ENCODE peak calls at places on chromosomes 4 and X, in eight cellular contexts. T is A549, V is SK-N-SH, X is GM23338, M is GM12878, K is HepG2, C is HCT116, D is K562. E is an unnamed sample. For H3K4me1, the result is how much of the 10 kb centered on the place peaks cover.

GRCh38 chr4:19982556-19982955 is 269.1 kb upstream of the SLIT2 start:
- DNase-seq in K (no peak), C (no peak), M (no peak), V (no peak), X (no peak), T (no peak), D (no peak), E (no peak)

GRCh38 chr4:143587703-143588102 is 74.2 kb downstream of the SMARCA5 start:
- DNase-seq in M (no peak), C (peak), K (no peak), T (peak), D (no peak), X (no peak), V (no peak), E (no peak)

GRCh38 chr4:39637572-39638357 is 900 bp downstream of the SMIM14 start:
- DNase-seq in T (peak), V (peak), D (peak), X (peak), M (no peak), C (peak), K (peak), E (no peak)

GRCh38 chr4:37561803-37562207 is 124.4 kb downstream of the RELL1 start:
- DNase-seq in T (peak), V (no peak), C (no peak), D (peak), M (peak), K (peak), X (no peak), E (no peak)

GRCh38 chrX:2875136-2875481 is 46.4 kb downstream of the GYG2 start:
- DNase-seq in T (no peak), V (no peak), D (no peak), K (no peak), X (no peak), M (no peak), C (no peak), E (no peak)

GRCh38 chr4:184096561-184097239 is 121.0 kb downstream of the ENPP6 start:
- DNase-seq in K (no peak), X (no peak), C (no peak), V (no peak), M (no peak), D (no peak), T (no peak), E (no peak)

GRCh38 chr4:36128689-36129088 is 115.6 kb downstream of the ARAP2 start:
- DNase-seq in C (no peak), D (no peak), V (no peak), K (no peak), M (no peak), T (no peak), X (peak), E (no peak)

GRCh38 chr4:48139688-48140087 is 5.6 kb upstream of the TXK start:
- DNase-seq in T (no peak), D (no peak), K (no peak), X (no peak), M (no peak), C (no peak), V (no peak), E (no peak)

GRCh38 chrX:118420462-118420861 is 74.6 kb downstream of the WDR44 start:
- DNase-seq in D (no peak), C (no peak), K (no peak), T (no peak), V (no peak), M (no peak), X (no peak), E (no peak)

GRCh38 chrX:111006119-111006518 is 89.9 kb upstream of the PAK3 start:
- DNase-seq in X (no peak), D (no peak), T (no peak), M (no peak), K (no peak), C (no peak), V (no peak), E (no peak)

GRCh38 chrX:45621356-45622041 is 420.8 kb upstream of the DIPK2B start:
- DNase-seq in C (no peak), D (no peak), V (no peak), X (no peak), M (no peak), T (no peak), K (no peak), E (no peak)

GRCh38 chr4:127856485-127857447 is 23.9 kb upstream of the PLK4 start:
- DNase-seq in C (no peak), V (no peak), K (no peak), D (no peak), M (peak), X (peak), T (no peak), E (no peak)

GRCh38 chrX:136328933-136329332 is 28.2 kb downstream of the ADGRG4 start:
- DNase-seq in D (no peak), X (no peak), M (no peak), V (peak), C (no peak), T (no peak), K (no peak), E (no peak)

GRCh38 chrX:17859609-17860178 is 1.4 kb downstream of the RAI2 start:
- DNase-seq in X (peak), V (peak), C (no peak), T (no peak), M (no peak), K (no peak), D (no peak), E (no peak)

GRCh38 chrX:21740329-21741274 is 17.3 kb downstream of the SMPX start:
- DNase-seq in T (no peak), C (no peak), M (no peak), X (no peak), K (peak), V (no peak), D (no peak), E (no peak)

GRCh38 chr4:151744614-151745013 is 16.2 kb downstream of the GATB start:
- DNase-seq in K (peak), C (peak), V (no peak), X (peak), M (peak), D (peak), T (peak), E (peak)

GRCh38 chr4:926538-926937 is 5.6 kb downstream of the GAK start:
- DNase-seq in T (peak), K (peak), C (no peak), M (no peak), X (peak), D (no peak), V (peak), E (no peak)

GRCh38 chr4:75940692-75941253 is at the start of gene NAAA:
- DNase-seq in M (no peak), X (peak), D (peak), K (peak), V (peak), C (peak), T (peak), E (no peak)

GRCh38 chr4:26001816-26002215 is 87.8 kb downstream of the SMIM20 start:
- DNase-seq in K (no peak), C (no peak), X (no peak), M (no peak), D (no peak), V (no peak), T (no peak), E (no peak)

GRCh38 chr4:57077550-57078311 is 32.5 kb downstream of the IGFBP7 start:
- DNase-seq in V (no peak), M (no peak), X (peak), D (no peak), K (peak), C (no peak), T (peak), E (no peak)
- H3K4me1 ChIP-seq in V (under half), M (under half), X (under half), D (under half), K (under half), C (under half), T (half or more), E (under half)

DNA sequence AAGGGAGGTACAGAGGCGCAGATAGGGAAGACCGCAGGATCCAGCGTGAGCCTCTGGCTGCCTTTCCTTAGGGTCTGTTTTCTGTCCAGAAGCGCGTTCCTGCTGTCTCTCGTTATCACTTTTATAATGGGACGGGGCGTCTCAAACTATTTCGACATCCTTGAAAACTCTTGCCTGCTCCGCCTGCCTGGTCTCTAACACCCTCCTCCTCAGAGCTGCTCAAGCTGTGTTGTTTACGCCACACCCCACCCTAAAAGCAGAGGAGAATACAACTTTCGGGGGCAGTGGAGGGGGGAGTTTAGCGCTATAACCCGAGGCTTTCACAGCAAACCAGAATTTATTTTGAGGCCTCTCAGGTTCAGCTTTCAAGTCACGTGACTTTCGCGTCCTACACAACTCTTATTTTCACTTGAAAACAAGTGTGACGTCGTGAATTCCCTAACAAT is 646 bp upstream of the FAM3A start:
- DNase-seq in V (no peak), C (no peak), K (no peak), X (peak), M (no peak), T (no peak), D (no peak), E (no peak)
- TF ChIP-seq REST in V (no peak), C (no peak), K (no peak), X (no peak), M (no peak), T (no peak), D (no peak), E (no peak)

GRCh38 chr4:13169731-13170130 is 314.4 kb downstream of the RAB28 start:
- DNase-seq in D (no peak), C (no peak), K (no peak), V (no peak), M (no peak), X (no peak), T (no peak), E (no peak)

GRCh38 chr4:13164783-13165371 is 319.3 kb downstream of the RAB28 start:
- DNase-seq in C (no peak), K (peak), M (no peak), X (no peak), T (no peak), D (no peak), V (no peak), E (no peak)

GRCh38 chr4:13162886-13163285 is 321.3 kb downstream of the RAB28 start:
- DNase-seq in X (peak), C (no peak), T (no peak), D (no peak), V (no peak), K (no peak), M (no peak), E (no peak)

GRCh38 chr4:13168326-13168725 is 315.8 kb downstream of the RAB28 start:
- DNase-seq in T (no peak), M (no peak), K (no peak), D (no peak), C (no peak), V (no peak), X (no peak), E (no peak)

GRCh38 chr4:13166214-13166613 is 317.9 kb downstream of the RAB28 start:
- DNase-seq in T (no peak), X (no peak), D (no peak), M (no peak), V (no peak), K (no peak), C (no peak), E (no peak)
- H3K4me1 ChIP-seq in T (under half), X (under half), D (under half), M (under half), V (under half), K (under half), C (under half), E (under half)

DNA sequence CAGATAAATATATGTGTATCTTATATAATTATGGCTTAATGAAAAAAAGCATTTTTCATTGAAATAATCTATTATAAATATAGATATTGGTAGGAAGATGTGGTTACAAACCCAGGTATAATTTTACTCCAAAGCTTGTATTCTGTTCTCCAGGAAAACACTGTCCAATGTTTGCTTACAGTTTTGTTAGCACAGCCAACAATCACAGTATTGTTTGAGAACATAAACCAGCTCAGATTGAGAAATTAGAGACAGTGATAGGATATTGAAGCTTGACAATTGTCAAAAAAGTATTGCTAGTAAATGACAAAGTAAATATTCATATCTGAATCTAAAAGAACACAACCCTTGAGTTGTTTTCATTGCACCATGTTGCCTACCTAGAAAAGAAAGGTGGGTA is 228.8 kb downstream of the ADGRL3 start:
- DNase-seq in V (no peak), K (no peak), X (no peak), M (no peak), D (no peak), C (no peak), T (no peak), E (no peak)
- TF ChIP-seq REST in V (no peak), K (no peak), X (no peak), M (no peak), D (no peak), C (no peak), T (no peak), E (no peak)

GRCh38 chr4:157804986-157805385 is 367.8 kb downstream of the GASK1B start:
- DNase-seq in V (no peak), X (peak), D (no peak), C (peak), T (peak), M (no peak), K (peak), E (no peak)

GRCh38 chr4:157808796-157809408 is 363.9 kb downstream of the GASK1B start:
- DNase-seq in M (no peak), C (no peak), T (no peak), V (no peak), X (no peak), K (no peak), D (no peak), E (no peak)

GRCh38 chr4:157806176-157806575 is 366.6 kb downstream of the GASK1B start:
- DNase-seq in T (no peak), V (no peak), C (no peak), K (no peak), X (no peak), D (no peak), M (no peak), E (no peak)

GRCh38 chr4:157803441-157804168 is 369.2 kb downstream of the GASK1B start:
- DNase-seq in M (no peak), X (no peak), V (no peak), T (no peak), K (no peak), C (no peak), D (no peak), E (no peak)

GRCh38 chr4:157804169-157804543 is 368.7 kb downstream of the GASK1B start:
- DNase-seq in X (no peak), C (no peak), K (peak), T (no peak), V (peak), M (no peak), D (no peak), E (no peak)
- H3K4me1 ChIP-seq in X (under half), C (under half), K (under half), T (under half), V (under half), M (under half), D (under half), E (under half)

DNA sequence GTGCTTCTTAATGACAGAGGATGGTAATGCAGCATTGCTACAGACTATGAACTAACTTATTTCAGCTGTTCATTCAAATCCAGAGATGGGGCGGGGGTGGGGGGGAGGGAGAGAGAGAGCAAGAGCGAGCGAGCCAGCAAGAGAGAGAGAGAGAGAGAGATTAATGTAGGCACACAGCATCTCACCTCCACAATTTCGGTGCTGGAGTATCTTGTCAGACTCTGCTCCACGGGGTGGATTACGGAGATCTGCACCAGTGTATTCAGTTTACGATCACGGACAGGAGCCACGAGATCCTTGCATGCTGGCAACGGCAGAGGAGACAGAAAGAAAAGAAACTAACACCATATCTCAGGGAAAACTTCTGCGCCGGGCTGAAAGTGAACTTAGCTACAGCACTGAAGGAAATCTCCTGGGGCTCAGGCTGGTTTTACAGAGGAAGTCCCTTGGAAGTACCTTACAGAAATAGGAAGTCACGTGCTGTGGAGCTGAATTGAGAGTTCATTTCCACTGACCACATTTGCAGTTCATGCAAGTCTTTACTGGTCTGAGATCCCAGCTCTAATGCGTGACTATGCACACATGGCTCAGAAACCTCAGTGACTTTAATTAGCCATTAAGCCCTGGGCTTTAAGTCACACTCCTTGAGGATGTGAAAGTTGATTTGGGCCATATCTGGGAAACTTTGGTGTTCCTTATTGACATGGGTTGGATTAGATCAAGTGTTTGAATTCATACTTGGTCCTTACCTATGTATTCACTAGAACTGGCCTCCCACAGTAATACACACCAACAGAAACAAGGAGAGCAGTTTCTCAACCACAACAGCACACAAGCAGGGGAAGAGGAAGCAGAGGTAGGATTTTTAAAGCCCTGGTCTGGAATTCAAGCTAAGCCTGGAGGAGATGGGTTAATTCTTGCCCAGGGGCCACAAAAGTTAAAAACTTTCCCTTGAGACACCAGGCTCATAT is 440.8 kb downstream of the INPP4B start:
- DNase-seq in X (peak), C (no peak), T (peak), K (no peak), V (no peak), D (no peak), M (peak), E (no peak)
- TF ChIP-seq REST in X (no peak), C (no peak), T (no peak), K (no peak), V (no peak), D (no peak), M (no peak), E (no peak)

GRCh38 chrX:69137371-69137881 is 27.8 kb downstream of the PJA1 start:
- DNase-seq in T (no peak), K (no peak), V (no peak), D (no peak), C (no peak), M (no peak), X (peak), E (no peak)

GRCh38 chrX:69140837-69141236 is 24.4 kb downstream of the PJA1 start:
- DNase-seq in K (no peak), M (no peak), V (no peak), C (no peak), D (no peak), X (no peak), T (no peak), E (no peak)

GRCh38 chrX:69138512-69138911 is 26.7 kb downstream of the PJA1 start:
- DNase-seq in T (no peak), X (no peak), D (no peak), M (no peak), V (no peak), C (no peak), K (no peak), E (no peak)

GRCh38 chrX:69137911-69138310 is 27.3 kb downstream of the PJA1 start:
- DNase-seq in X (no peak), V (no peak), C (no peak), K (no peak), D (no peak), T (no peak), M (no peak), E (no peak)

DNA sequence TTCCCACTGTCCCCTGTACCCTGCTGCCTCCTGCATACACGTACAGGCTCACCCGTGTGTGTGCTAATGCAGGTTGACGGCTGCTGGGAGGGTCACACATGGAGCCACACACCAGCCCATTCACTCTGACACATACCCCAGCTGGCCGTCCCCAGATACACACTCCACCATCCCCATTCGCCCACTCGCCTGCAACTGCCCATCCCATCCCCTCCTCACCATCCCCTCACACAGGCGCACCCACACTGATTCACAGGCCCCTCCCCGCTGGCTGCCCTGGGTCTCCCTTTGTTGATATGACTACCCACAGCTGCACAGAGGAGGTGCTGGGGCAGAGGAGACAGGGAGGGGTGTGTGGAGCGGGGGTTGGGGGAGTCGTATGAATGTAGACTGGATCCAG is 25.7 kb downstream of the PJA1 start:
- DNase-seq in X (no peak), T (no peak), D (no peak), C (no peak), M (no peak), V (peak), K (no peak), E (no peak)
- H3K4me1 ChIP-seq in X (under half), T (under half), D (under half), C (under half), M (under half), V (under half), K (under half), E (under half)